ENCODE peak calls at places on chromosomes 7 and 10, in four cellular contexts. D is sigmoid colon, H is H1, B is GM12878. V is an unnamed sample.
A peak's percentile ranks its signal among the peaks of the same experiment; 100 is the strongest.

GRCh38 chr7:18361756-18362155 is 133.8 kb upstream of the HDAC9 start:
- DNase-seq in D (no peak), H (peak; percentile 60), B (no peak), V (no peak)

GRCh38 chr7:10855583-10855982 is 118.1 kb upstream of the PHF14 start:
- DNase-seq in D (no peak), H (no peak), B (no peak), V (no peak)

GRCh38 chr10:83769421-83769820 is 369.9 kb upstream of the GHITM start:
- DNase-seq in D (no peak), H (no peak), B (no peak), V (no peak)

GRCh38 chr7:45071528-45071927 is 17.2 kb downstream of the NACAD start:
- DNase-seq in D (no peak), H (no peak), B (no peak), V (no peak)

GRCh38 chr7:4655311-4655710 is 26.8 kb upstream of the FOXK1 start:
- DNase-seq in D (no peak), H (no peak), B (no peak), V (no peak)

GRCh38 chr10:29951441-29951931 is 107.9 kb downstream of the JCAD start:
- DNase-seq in D (no peak), H (no peak), B (no peak), V (no peak)

GRCh38 chr10:132714096-132714721 is 71.7 kb downstream of the NKX6-2 start:
- DNase-seq in D (peak; percentile 67), H (peak; percentile 67), B (no peak), V (peak; percentile 62)

GRCh38 chr7:2880882-2881281 is 36.8 kb upstream of the GNA12 start:
- DNase-seq in D (no peak), H (peak; percentile 80), B (no peak), V (no peak)

GRCh38 chr7:148255333-148255732 is 335.2 kb upstream of the C7orf33 start:
- DNase-seq in D (no peak), H (no peak), B (no peak), V (no peak)

GRCh38 chr7:111076205-111076604 is 14.7 kb upstream of the LRRN3 start:
- DNase-seq in D (no peak), H (no peak), B (no peak), V (no peak)

GRCh38 chr7:155228459-155228845 is 69.2 kb upstream of the INSIG1 start:
- DNase-seq in D (no peak), H (no peak), B (no peak), V (no peak)

GRCh38 chr10:75137533-75138438 is 26.3 kb downstream of the SAMD8 start:
- DNase-seq in D (no peak), H (no peak), B (no peak), V (no peak)

GRCh38 chr10:94546058-94546595 is 539 bp downstream of the HELLS start:
- DNase-seq in D (no peak), H (no peak), B (no peak), V (no peak)

GRCh38 chr7:255721-256361 is 34.1 kb upstream of the FOXL3 start:
- DNase-seq in D (no peak), H (no peak), B (no peak), V (no peak)

GRCh38 chr7:15801565-15801964 is 115.1 kb upstream of the MEOX2 start:
- DNase-seq in D (peak; percentile 69), H (no peak), B (no peak), V (no peak)

GRCh38 chr10:17386616-17387075 is 67.7 kb downstream of the ST8SIA6 start:
- DNase-seq in D (no peak), H (no peak), B (no peak), V (no peak)

GRCh38 chr10:110636932-110637557 is 7.1 kb upstream of the RBM20 start:
- DNase-seq in D (peak; percentile 74), H (no peak), B (no peak), V (no peak)

GRCh38 chr7:142612264-142612881 is 136.9 kb upstream of the PRSS1 start:
- DNase-seq in D (no peak), H (no peak), B (no peak), V (no peak)

GRCh38 chr10:102812213-102812876 is 24.9 kb downstream of the CYP17A1 start:
- DNase-seq in D (no peak), H (no peak), B (no peak), V (no peak)

GRCh38 chr7:152856351-152856750 is 96.8 kb downstream of the ACTR3B start:
- DNase-seq in D (no peak), H (peak; percentile 23), B (no peak), V (no peak)

GRCh38 chr10:77970869-77971803 is 44.6 kb upstream of the DLG5 start:
- DNase-seq in D (peak; percentile 97), H (no peak), B (no peak), V (peak; percentile 78)

GRCh38 chr10:60433684-60434083 is 44.0 kb upstream of the ANK3 start:
- DNase-seq in D (no peak), H (no peak), B (no peak), V (no peak)

GRCh38 chr10:117441812-117442443 is 66.7 kb upstream of the PDZD8 start:
- DNase-seq in D (no peak), H (no peak), B (no peak), V (no peak)

GRCh38 chr10:1180836-1181235 is 124.7 kb downstream of the WDR37 start:
- DNase-seq in D (peak; percentile 42), H (no peak), B (no peak), V (no peak)

GRCh38 chr7:18760046-18760445 is 264.5 kb downstream of the HDAC9 start:
- DNase-seq in D (no peak), H (no peak), B (no peak), V (no peak)

GRCh38 chr10:71623098-71623985 is 96.2 kb downstream of the C10orf105 start:
- DNase-seq in D (no peak), H (no peak), B (no peak), V (no peak)

GRCh38 chr10:17227367-17228080 is 517 bp upstream of the VIM start:
- DNase-seq in D (no peak), H (no peak), B (peak; percentile 63), V (no peak)

GRCh38 chr7:23106491-23106800 is 861 bp downstream of the KLHL7 start:
- DNase-seq in D (no peak), H (peak; percentile 63), B (no peak), V (no peak)

GRCh38 chr10:26365681-26366327 is 72.3 kb upstream of the APBB1IP start:
- DNase-seq in D (no peak), H (no peak), B (no peak), V (no peak)

GRCh38 chr10:52451817-52452216 is 137.7 kb downstream of the DKK1 start:
- DNase-seq in D (no peak), H (no peak), B (no peak), V (no peak)
- TF ChIP-seq EP300 in D (no peak), H (no peak), B (no peak), V (no peak)

GRCh38 chr7:1501487-1502270 is 2.5 kb downstream of the INTS1 start:
- DNase-seq in D (no peak), H (no peak), B (no peak), V (no peak)

GRCh38 chr7:1502845-1503244 is 1.3 kb downstream of the INTS1 start:
- DNase-seq in D (no peak), H (no peak), B (no peak), V (no peak)

GRCh38 chr7:1505731-1506550 is 1.8 kb upstream of the INTS1 start:
- DNase-seq in D (no peak), H (peak; percentile 66), B (no peak), V (no peak)

GRCh38 chr7:1503390-1503789 is 799 bp downstream of the INTS1 start:
- DNase-seq in D (no peak), H (no peak), B (no peak), V (no peak)

DNA sequence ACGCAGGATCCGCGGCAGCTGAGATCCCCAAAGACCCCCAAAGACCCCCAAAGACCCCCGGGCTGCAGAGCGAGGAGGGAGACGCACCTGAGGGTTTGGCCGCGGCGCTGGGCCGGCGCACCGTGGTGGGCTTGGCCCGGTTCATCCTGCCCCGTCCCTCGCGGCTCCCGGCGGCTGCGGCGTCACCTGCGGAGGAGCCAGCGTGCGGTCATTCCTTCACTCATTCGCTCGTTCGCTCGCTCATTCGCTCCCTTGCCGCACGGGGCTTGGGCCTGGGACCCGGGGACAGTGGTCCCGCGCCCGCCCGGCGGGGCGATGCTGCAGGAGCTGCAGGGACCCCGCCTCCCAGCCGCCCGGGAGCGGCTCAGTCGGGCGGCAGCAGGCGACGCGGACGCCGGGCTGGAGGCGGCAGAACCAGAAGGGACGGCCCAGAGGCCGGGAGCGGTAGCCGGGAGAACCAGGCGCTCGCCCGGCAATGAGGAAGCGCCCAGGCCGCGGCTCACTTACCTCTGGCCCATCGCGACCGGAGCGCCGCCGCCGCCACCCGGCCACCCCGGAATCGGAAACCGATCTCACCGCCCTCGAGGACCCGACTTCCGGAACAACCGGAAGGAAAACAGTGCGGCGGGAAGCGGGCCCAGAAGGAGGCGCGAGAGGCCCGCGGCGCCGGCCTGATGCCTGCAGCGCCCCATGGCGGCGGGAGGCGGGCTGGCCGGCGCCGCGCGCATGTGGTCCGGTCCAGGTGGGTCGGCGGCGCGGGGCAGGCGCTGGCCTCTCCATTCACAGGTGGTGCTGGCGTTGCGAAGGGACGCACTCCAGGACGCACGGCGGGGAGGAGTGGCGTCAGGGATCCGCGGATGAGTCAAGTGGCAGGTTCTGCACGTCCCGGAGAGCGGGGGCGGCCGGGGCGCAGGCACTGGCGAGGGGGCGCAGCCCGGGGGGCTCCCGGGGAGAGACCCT is at the start of gene INTS1:
- DNase-seq in D (peak; percentile 94), H (peak; percentile 90), B (peak; percentile 34), V (peak; percentile 93)
- TF ChIP-seq EP300 in D (no peak), H (peak; percentile 82), B (no peak), V (no peak)

DNA sequence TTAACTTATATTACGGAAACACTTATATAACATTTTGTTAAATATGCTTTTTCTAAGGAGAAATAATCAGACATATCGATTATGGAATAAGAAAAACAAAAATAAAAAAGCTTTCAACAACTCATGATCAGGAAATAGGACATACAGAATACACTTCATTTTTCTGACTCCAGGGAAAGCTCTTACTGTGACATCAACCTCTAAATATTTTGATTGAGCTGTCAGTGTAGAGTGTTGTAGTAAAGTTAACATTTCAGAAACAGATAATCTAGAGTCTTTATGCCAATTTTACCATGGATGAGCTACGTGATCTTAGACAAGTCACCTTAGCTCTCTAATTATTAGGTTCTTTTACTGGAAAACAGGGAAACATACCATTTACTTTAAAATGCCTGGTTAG is 218.9 kb upstream of the SORCS1 start:
- DNase-seq in D (no peak), H (no peak), B (no peak), V (no peak)
- TF ChIP-seq EP300 in D (no peak), H (no peak), B (no peak), V (no peak)

GRCh38 chr7:100565133-100565571 is 8.5 kb downstream of the SAP25 start:
- DNase-seq in D (no peak), H (no peak), B (no peak), V (no peak)
- TF ChIP-seq EP300 in D (no peak), H (no peak), B (no peak), V (no peak)

GRCh38 chr7:87494454-87494853 is 19.0 kb upstream of the ABCB4 start:
- DNase-seq in D (no peak), H (no peak), B (no peak), V (no peak)

GRCh38 chr7:87495366-87495765 is 19.9 kb upstream of the ABCB4 start:
- DNase-seq in D (no peak), H (no peak), B (no peak), V (no peak)

GRCh38 chr7:87498893-87499292 is 23.4 kb upstream of the ABCB4 start:
- DNase-seq in D (no peak), H (no peak), B (no peak), V (no peak)

GRCh38 chr7:87499494-87499893 is 24.0 kb upstream of the ABCB4 start:
- DNase-seq in D (no peak), H (no peak), B (no peak), V (no peak)

GRCh38 chr7:87497482-87497881 is 22.0 kb upstream of the ABCB4 start:
- DNase-seq in D (no peak), H (no peak), B (no peak), V (no peak)
- TF ChIP-seq EP300 in D (no peak), H (no peak), B (no peak), V (no peak)